ENCODE peak calls at places on chromosomes 7 and 10, in four cellular contexts. H is GM13976, M is T-helper 1 cell, N is kidney tubule cell. R is an unnamed sample.

GRCh38 chr10:60816624-60817023 is 38.3 kb downstream of the CDK1 start:
- DNase-seq in M (peak; percentile 10), H (peak; percentile 53), N (peak; percentile 74), R (peak; percentile 21)

GRCh38 chr7:26499316-26499897 is 207.7 kb downstream of the SNX10 start:
- DNase-seq in M (no peak), H (no peak), N (peak; percentile 53), R (no peak)

GRCh38 chr7:117034851-117035462 is 81.7 kb downstream of the ST7 start:
- DNase-seq in N (no peak), M (no peak), H (no peak), R (no peak)

GRCh38 chr10:96586419-96587254 is at the start of gene TM9SF3:
- DNase-seq in H (peak; percentile 93), N (peak; percentile 91), M (peak; percentile 90), R (peak; percentile 93)

GRCh38 chr10:21912583-21912982 is 90.9 kb downstream of the DNAJC1 start:
- DNase-seq in H (no peak), N (no peak), M (no peak), R (no peak)

GRCh38 chr10:73907841-73908517 is 3.0 kb upstream of the PLAU start:
- DNase-seq in N (peak; percentile 87), H (no peak), M (no peak), R (no peak)

GRCh38 chr7:128404826-128405344 is 4.9 kb downstream of the IMPDH1 start:
- DNase-seq in M (no peak), N (peak; percentile 14), H (peak; percentile 36), R (no peak)

GRCh38 chr7:39306028-39306570 is 260.1 kb upstream of the YAE1 start:
- DNase-seq in H (no peak), N (no peak), M (no peak), R (no peak)

GRCh38 chr7:17307033-17307432 is 8.6 kb downstream of the AHR start:
- DNase-seq in M (no peak), N (no peak), H (no peak), R (no peak)

GRCh38 chr7:14191686-14192098 is 202.2 kb upstream of the ETV1 start:
- DNase-seq in H (no peak), N (peak; percentile 24), M (no peak), R (no peak)

GRCh38 chr10:126153686-126154628 is 234.3 kb downstream of the ADAM12 start:
- DNase-seq in H (no peak), M (no peak), N (no peak), R (no peak)

GRCh38 chr7:47474211-47474936 is 107.5 kb downstream of the TNS3 start:
- DNase-seq in N (no peak), M (no peak), H (no peak), R (no peak)

GRCh38 chr7:29563590-29564454 is at the start of gene PRR15:
- DNase-seq in M (no peak), N (peak; percentile 90), H (peak; percentile 38), R (no peak)

GRCh38 chr10:89215511-89215910 is 8.4 kb upstream of the CH25H start:
- DNase-seq in M (no peak), H (no peak), N (no peak), R (no peak)

GRCh38 chr7:42053834-42054233 is 183.2 kb downstream of the GLI3 start:
- DNase-seq in N (no peak), M (no peak), H (no peak), R (no peak)

GRCh38 chr10:62939698-62940097 is 123.5 kb upstream of the EGR2 start:
- DNase-seq in N (no peak), M (no peak), H (no peak), R (no peak)

GRCh38 chr10:4067552-4068254 is 282.7 kb upstream of the KLF6 start:
- DNase-seq in M (no peak), N (peak; percentile 24), H (peak; percentile 25), R (no peak)

GRCh38 chr7:40000734-40001315 is 50.8 kb downstream of the CDK13 start:
- DNase-seq in M (no peak), N (no peak), H (no peak), R (no peak)

GRCh38 chr10:102299873-102300272 is 54.5 kb downstream of the GBF1 start:
- DNase-seq in N (peak; percentile 76), M (no peak), H (no peak), R (no peak)

GRCh38 chr10:110620108-110620719 is 23.9 kb upstream of the RBM20 start:
- DNase-seq in N (no peak), M (no peak), H (no peak), R (no peak)

GRCh38 chr7:143318661-143319060 is 2.8 kb downstream of the CLCN1 start:
- DNase-seq in N (no peak), H (no peak), M (no peak), R (no peak)

GRCh38 chr7:41491752-41492405 is 211.0 kb downstream of the INHBA start:
- DNase-seq in M (no peak), H (no peak), N (no peak), R (no peak)

GRCh38 chr10:110147961-110148360 is 59.4 kb upstream of the MXI1 start:
- DNase-seq in M (no peak), H (no peak), N (peak; percentile 58), R (peak; percentile 45)

GRCh38 chr10:76302936-76303656 is 871.7 kb downstream of the LRMDA start:
- DNase-seq in N (peak; percentile 62), M (no peak), H (no peak), R (no peak)

GRCh38 chr7:102991540-102992214 is 78.9 kb downstream of the LRRC17 start:
- DNase-seq in N (peak; percentile 91), M (no peak), H (no peak), R (no peak)

GRCh38 chr7:101681170-101682007 is 52.3 kb upstream of the MYL10 start:
- DNase-seq in H (no peak), N (peak; percentile 93), M (no peak), R (no peak)

GRCh38 chr7:32053204-32053603 is 17.0 kb downstream of the PDE1C start:
- DNase-seq in N (no peak), M (no peak), H (no peak), R (no peak)

GRCh38 chr10:59325116-59325515 is 37.2 kb downstream of the FAM13C start:
- DNase-seq in N (no peak), M (no peak), H (no peak), R (no peak)

GRCh38 chr7:31440511-31440910 is 73.4 kb upstream of the ITPRID1 start:
- DNase-seq in H (no peak), M (no peak), N (no peak), R (no peak)

GRCh38 chr10:70954777-70955176 is 66.4 kb upstream of the PCBD1 start:
- DNase-seq in H (no peak), M (no peak), N (no peak), R (no peak)